ENCODE peak calls at places on chromosome 3, in four cellular contexts. Y is NCI-H460, C is NCI-H1105, S is adipocyte. P is an unnamed sample.

GRCh38 chr3:128313181-128313725 is 153.4 kb downstream of the DNAJB8 start:
- DNase-seq in Y (no peak), C (no peak), S (no peak), P (no peak)

GRCh38 chr3:136513367-136513766 is 238.8 kb downstream of the STAG1 start:
- DNase-seq in Y (no peak), C (no peak), S (no peak), P (no peak)

GRCh38 chr3:170848294-170848917 is 21.6 kb downstream of the RPL22L1 start:
- DNase-seq in Y (no peak), C (peak), S (peak), P (peak)

GRCh38 chr3:150771600-150771999 is 8.6 kb upstream of the SIAH2 start:
- DNase-seq in Y (no peak), C (no peak), S (no peak), P (no peak)

GRCh38 chr3:194348354-194348753 is 2.8 kb downstream of the CPN2 start:
- DNase-seq in Y (no peak), C (no peak), S (peak), P (no peak)

GRCh38 chr3:39125837-39126500 is 18.5 kb downstream of the TTC21A start:
- DNase-seq in Y (no peak), C (no peak), S (peak), P (peak)

GRCh38 chr3:126537116-126537729 is 13.3 kb downstream of the CHST13 start:
- DNase-seq in Y (no peak), C (no peak), S (no peak), P (no peak)

GRCh38 chr3:173617490-173617889 is 219.9 kb downstream of the NLGN1 start:
- DNase-seq in Y (no peak), C (peak), S (no peak), P (no peak)

GRCh38 chr3:161273589-161274218 is 52.6 kb downstream of the NMD3 start:
- DNase-seq in Y (peak), C (peak), S (peak), P (peak)

GRCh38 chr3:131735121-131735520 is 232.3 kb upstream of the MRPL3 start:
- DNase-seq in Y (no peak), C (no peak), S (peak), P (peak)

GRCh38 chr3:133856316-133856715 is 39.4 kb downstream of the RAB6B start:
- DNase-seq in Y (no peak), C (no peak), S (no peak), P (no peak)

GRCh38 chr3:14845826-14846225 is 27.1 kb downstream of the FGD5 start:
- DNase-seq in Y (no peak), C (no peak), S (no peak), P (no peak)

GRCh38 chr3:135229018-135229495 is 434.0 kb downstream of the EPHB1 start:
- DNase-seq in Y (no peak), C (peak), S (no peak), P (no peak)

GRCh38 chr3:149551500-149551899 is 77.0 kb downstream of the TM4SF4 start:
- DNase-seq in Y (no peak), C (no peak), S (no peak), P (no peak)

GRCh38 chr3:147415337-147415736 is 6.2 kb downstream of the ZIC1 start:
- DNase-seq in Y (no peak), C (no peak), S (no peak), P (no peak)

GRCh38 chr3:82643948-82644347 is 882.5 kb upstream of the GBE1 start:
- DNase-seq in Y (peak), C (no peak), S (no peak), P (no peak)

GRCh38 chr3:73398084-73398483 is 226.7 kb downstream of the PDZRN3 start:
- DNase-seq in Y (no peak), C (no peak), S (no peak), P (no peak)

GRCh38 chr3:127848131-127849129 is 26.1 kb upstream of the MGLL start:
- DNase-seq in Y (no peak), C (no peak), S (peak), P (peak)

GRCh38 chr3:24615177-24615576 is 120.5 kb upstream of the THRB start:
- DNase-seq in Y (no peak), C (no peak), S (no peak), P (no peak)

GRCh38 chr3:176839447-176839846 is 357.8 kb downstream of the TBL1XR1 start:
- DNase-seq in Y (no peak), C (no peak), S (no peak), P (no peak)

GRCh38 chr3:94395851-94396250 is 333.0 kb downstream of the NSUN3 start:
- DNase-seq in Y (no peak), C (no peak), S (no peak), P (no peak)

GRCh38 chr3:172877011-172877410 is 126.5 kb downstream of the ECT2 start:
- DNase-seq in Y (no peak), C (no peak), S (no peak), P (no peak)

GRCh38 chr3:195896361-195897080 is 11.8 kb downstream of the TNK2 start:
- DNase-seq in Y (peak), C (no peak), S (peak), P (peak)

GRCh38 chr3:40720351-40720750 is 195.6 kb downstream of the ZNF621 start:
- DNase-seq in Y (no peak), C (no peak), S (no peak), P (no peak)

GRCh38 chr3:56923546-56924224 is 121.9 kb upstream of the ARHGEF3 start:
- DNase-seq in Y (no peak), C (no peak), S (peak), P (no peak)

GRCh38 chr3:134033315-134033996 is 3.7 kb upstream of the SLCO2A1 start:
- DNase-seq in Y (no peak), C (no peak), S (no peak), P (no peak)

GRCh38 chr3:4983739-4984510 is 4.7 kb downstream of the BHLHE40 start:
- DNase-seq in Y (peak), C (no peak), S (peak), P (peak)

GRCh38 chr3:186218423-186218822 is 109.5 kb upstream of the ETV5 start:
- DNase-seq in Y (no peak), C (no peak), S (no peak), P (no peak)

GRCh38 chr3:27976933-27977332 is 254.8 kb upstream of the EOMES start:
- DNase-seq in Y (peak), C (no peak), S (no peak), P (peak)

GRCh38 chr3:2303567-2303966 is 204.9 kb downstream of the CNTN4 start:
- DNase-seq in Y (peak), C (no peak), S (peak), P (peak)

GRCh38 chr3:52892625-52893311 is 4.6 kb downstream of the STIMATE start:
- DNase-seq in Y (no peak), C (no peak), S (no peak), P (peak)

GRCh38 chr3:152517517-152517916 is 248.8 kb downstream of the MBNL1 start:
- DNase-seq in Y (no peak), C (no peak), S (no peak), P (no peak)

GRCh38 chr3:175338775-175339535 is 479.8 kb downstream of the NAALADL2 start:
- DNase-seq in Y (peak), C (no peak), S (peak), P (peak)